ENCODE peak calls at places on chromosomes 16 and 17, in five cellular contexts. B is mucosa of descending colon, D is HT1080, H is kidney tubule cell, Y is colonic mucosa. I is an unnamed sample.

GRCh38 chr16:56246051-56246817 is 54.9 kb downstream of the GNAO1 start:
- DNase-seq in B (no peak), D (peak; percentile 36), H (peak; percentile 94), Y (no peak), I (peak; percentile 77)

GRCh38 chr16:77807-78443 is at the start of gene MPG:
- DNase-seq in B (peak; percentile 94), D (peak; percentile 69), H (peak; percentile 83), Y (peak; percentile 90), I (peak; percentile 88)

GRCh38 chr17:31541559-31541958 is 150.1 kb downstream of the RAB11FIP4 start:
- DNase-seq in B (no peak), D (no peak), H (no peak), Y (no peak), I (no peak)

GRCh38 chr17:21452377-21453143 is 76.4 kb downstream of the KCNJ12 start:
- DNase-seq in B (peak; percentile 47), D (no peak), H (peak; percentile 82), Y (peak; percentile 58), I (peak; percentile 60)

GRCh38 chr17:74344658-74345057 is 17.0 kb downstream of the BTBD17 start:
- DNase-seq in B (no peak), D (no peak), H (no peak), Y (no peak), I (no peak)

GRCh38 chr17:32596666-32597065 is 109.9 kb downstream of the CDK5R1 start:
- DNase-seq in B (no peak), D (peak; percentile 25), H (no peak), Y (no peak), I (no peak)

GRCh38 chr17:45965741-45966140 is 33.3 kb upstream of the STH start:
- DNase-seq in B (no peak), D (no peak), H (no peak), Y (no peak), I (no peak)

GRCh38 chr16:28012031-28012445 is 51.5 kb downstream of the GSG1L start:
- DNase-seq in B (no peak), D (no peak), H (no peak), Y (no peak), I (no peak)

GRCh38 chr17:11290814-11291213 is 49.8 kb downstream of the SHISA6 start:
- DNase-seq in B (no peak), D (no peak), H (no peak), Y (no peak), I (no peak)

GRCh38 chr17:50364715-50365114 is 8.3 kb downstream of the MRPL27 start:
- DNase-seq in B (no peak), D (peak; percentile 49), H (no peak), Y (no peak), I (no peak)